ENCODE peak calls at places on chromosomes 7 and 10, in five cellular contexts. One of them, this sample, is unnamed.

GRCh38 chr7:24826662-24827020 is 69.4 kb upstream of the GSDME start:
- DNase-seq in A673: no peak
- DNase-seq in lower lobe of right lung: no peak
- DNase-seq in endodermal cell: no peak
- DNase-seq in fibroblast of the aortic adventitia: no peak
- DNase-seq in this sample: no peak

GRCh38 chr7:106659369-106659962 is 1.5 kb downstream of the CCDC71L start:
- DNase-seq in A673: peak
- DNase-seq in lower lobe of right lung: no peak
- DNase-seq in endodermal cell: no peak
- DNase-seq in fibroblast of the aortic adventitia: peak
- DNase-seq in this sample: no peak

GRCh38 chr7:73633844-73634243 is 9.5 kb upstream of the MLXIPL start:
- DNase-seq in A673: no peak
- DNase-seq in lower lobe of right lung: no peak
- DNase-seq in endodermal cell: no peak
- DNase-seq in fibroblast of the aortic adventitia: no peak
- DNase-seq in this sample: no peak

GRCh38 chr7:50664461-50664922 is 99.3 kb upstream of the DDC start:
- DNase-seq in A673: no peak
- DNase-seq in lower lobe of right lung: no peak
- DNase-seq in endodermal cell: no peak
- DNase-seq in fibroblast of the aortic adventitia: peak
- DNase-seq in this sample: no peak

GRCh38 chr7:157701395-157701794 is 364.6 kb downstream of the DNAJB6 start:
- DNase-seq in A673: no peak
- DNase-seq in lower lobe of right lung: peak
- DNase-seq in endodermal cell: peak
- DNase-seq in fibroblast of the aortic adventitia: no peak
- DNase-seq in this sample: no peak

GRCh38 chr10:132637477-132638129 is 100.0 kb downstream of the INPP5A start:
- DNase-seq in A673: peak
- DNase-seq in lower lobe of right lung: no peak
- DNase-seq in endodermal cell: peak
- DNase-seq in fibroblast of the aortic adventitia: peak
- DNase-seq in this sample: no peak

GRCh38 chr10:81957976-81958375 is 83.0 kb downstream of the NRG3 start:
- DNase-seq in A673: no peak
- DNase-seq in lower lobe of right lung: no peak
- DNase-seq in endodermal cell: no peak
- DNase-seq in fibroblast of the aortic adventitia: no peak
- DNase-seq in this sample: no peak

GRCh38 chr7:6359021-6359420 is 86.6 kb upstream of the CYTH3 start:
- DNase-seq in A673: peak
- DNase-seq in lower lobe of right lung: no peak
- DNase-seq in endodermal cell: no peak
- DNase-seq in fibroblast of the aortic adventitia: no peak
- DNase-seq in this sample: no peak

GRCh38 chr7:732094-732541 is 5.0 kb upstream of the PRKAR1B start:
- DNase-seq in A673: no peak
- DNase-seq in lower lobe of right lung: peak
- DNase-seq in endodermal cell: peak
- DNase-seq in fibroblast of the aortic adventitia: no peak
- DNase-seq in this sample: peak
- TF ChIP-seq CTCF in A673: no peak
- TF ChIP-seq CTCF in lower lobe of right lung: peak
- TF ChIP-seq CTCF in endodermal cell: peak
- TF ChIP-seq CTCF in fibroblast of the aortic adventitia: no peak
- TF ChIP-seq CTCF in this sample: peak

DNA sequence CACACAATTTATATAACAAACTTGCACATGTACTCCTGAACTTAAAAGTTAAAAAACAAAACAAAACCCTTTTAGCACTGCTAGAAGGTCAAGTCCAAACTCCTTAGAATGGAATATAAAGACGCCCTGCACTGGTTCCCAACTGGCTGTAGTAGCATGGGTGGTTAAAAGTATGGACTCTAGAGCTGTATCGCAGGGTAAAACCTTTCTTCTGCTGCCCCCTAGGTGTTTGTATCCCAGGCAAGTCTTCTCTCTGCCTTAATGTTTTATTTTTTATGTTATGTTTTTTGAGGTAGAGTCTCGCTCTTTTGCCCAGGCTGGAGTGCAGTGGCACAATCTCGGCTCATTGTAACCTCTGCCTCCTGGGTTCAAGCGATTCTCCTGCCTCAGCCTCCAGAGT is 35.2 kb downstream of the LSMEM1 start:
- DNase-seq in A673: no peak
- DNase-seq in lower lobe of right lung: no peak
- DNase-seq in endodermal cell: peak
- DNase-seq in fibroblast of the aortic adventitia: peak
- DNase-seq in this sample: no peak
- TF ChIP-seq CTCF in A673: no peak
- TF ChIP-seq CTCF in lower lobe of right lung: no peak
- TF ChIP-seq CTCF in endodermal cell: peak
- TF ChIP-seq CTCF in fibroblast of the aortic adventitia: no peak
- TF ChIP-seq CTCF in this sample: peak

DNA sequence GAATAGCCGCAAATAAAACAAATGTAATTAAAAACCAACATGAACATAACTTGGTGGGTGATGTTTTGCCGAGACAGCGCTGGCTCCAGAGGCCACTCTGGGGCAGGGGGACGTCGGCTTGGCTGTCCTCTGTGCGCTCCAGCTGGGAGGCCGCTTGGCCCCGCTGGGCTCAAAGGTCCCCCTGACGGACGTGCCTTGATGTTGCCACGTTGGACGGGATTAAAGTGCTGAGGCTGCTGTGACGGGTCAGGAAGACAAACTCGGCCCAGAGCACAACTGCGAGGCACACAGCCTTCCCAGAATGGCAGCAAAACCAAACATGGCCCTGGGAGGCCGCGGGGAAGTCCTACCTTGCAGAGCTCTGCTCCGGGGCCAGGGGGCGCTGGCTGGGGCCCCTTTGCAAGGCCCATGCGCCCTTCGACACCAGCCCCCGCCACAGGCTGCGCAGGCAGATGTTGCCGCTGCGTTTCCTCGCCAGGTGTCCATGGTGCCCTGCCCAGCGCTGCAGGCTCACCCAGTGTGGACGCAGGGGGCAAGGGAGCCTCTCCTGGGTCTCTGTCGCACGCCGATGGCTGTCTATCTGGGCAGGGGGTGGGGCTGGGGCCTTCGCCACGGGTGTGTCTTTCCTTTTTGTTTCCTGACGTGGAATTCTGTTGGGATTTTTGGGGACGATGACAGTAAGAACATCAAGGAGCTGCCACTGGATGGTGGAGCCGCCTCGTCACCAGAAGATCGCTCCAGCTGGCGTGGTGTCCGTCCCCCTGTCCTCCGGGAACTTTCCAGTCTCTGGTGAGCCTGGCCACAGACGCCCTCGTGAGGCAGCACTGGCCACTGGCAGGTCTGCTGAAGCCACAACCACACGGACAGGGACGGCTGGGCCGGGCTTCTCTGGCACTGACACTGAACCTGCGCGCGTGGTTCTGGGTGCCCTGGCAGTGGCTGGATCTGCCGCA is 99.6 kb upstream of the DIP2C start:
- DNase-seq in A673: no peak
- DNase-seq in lower lobe of right lung: peak
- DNase-seq in endodermal cell: peak
- DNase-seq in fibroblast of the aortic adventitia: peak
- DNase-seq in this sample: peak
- TF ChIP-seq CTCF in A673: no peak
- TF ChIP-seq CTCF in lower lobe of right lung: peak
- TF ChIP-seq CTCF in endodermal cell: peak
- TF ChIP-seq CTCF in fibroblast of the aortic adventitia: peak
- TF ChIP-seq CTCF in this sample: peak

GRCh38 chr7:112965506-112965905 is 121.1 kb downstream of the GPR85 start:
- DNase-seq in A673: no peak
- DNase-seq in lower lobe of right lung: no peak
- DNase-seq in endodermal cell: no peak
- DNase-seq in fibroblast of the aortic adventitia: peak
- DNase-seq in this sample: no peak

GRCh38 chr7:112969946-112970345 is 116.7 kb downstream of the GPR85 start:
- DNase-seq in A673: no peak
- DNase-seq in lower lobe of right lung: no peak
- DNase-seq in endodermal cell: no peak
- DNase-seq in fibroblast of the aortic adventitia: no peak
- DNase-seq in this sample: no peak

DNA sequence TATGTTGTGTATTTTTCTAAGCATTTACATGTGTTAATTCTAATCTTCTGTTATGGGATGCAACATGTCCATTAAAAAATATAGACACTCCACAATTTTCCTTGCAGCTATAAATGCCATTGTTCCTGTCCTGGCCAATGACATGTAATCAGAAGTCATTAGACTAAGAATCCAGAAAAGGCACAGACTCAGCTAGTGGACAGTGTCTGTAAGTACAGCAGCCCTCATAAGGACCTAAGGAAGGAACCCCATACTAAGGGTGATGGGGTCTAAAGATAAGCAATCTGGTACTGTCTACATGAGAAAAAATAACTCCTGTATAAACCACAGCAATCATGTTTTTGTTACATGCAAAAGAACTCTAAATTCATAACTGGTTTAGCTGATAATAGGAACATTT is 115.9 kb downstream of the GPR85 start:
- DNase-seq in A673: peak
- DNase-seq in lower lobe of right lung: no peak
- DNase-seq in endodermal cell: no peak
- DNase-seq in fibroblast of the aortic adventitia: no peak
- DNase-seq in this sample: no peak
- TF ChIP-seq CTCF in A673: no peak
- TF ChIP-seq CTCF in lower lobe of right lung: no peak
- TF ChIP-seq CTCF in endodermal cell: peak
- TF ChIP-seq CTCF in fibroblast of the aortic adventitia: peak
- TF ChIP-seq CTCF in this sample: peak

DNA sequence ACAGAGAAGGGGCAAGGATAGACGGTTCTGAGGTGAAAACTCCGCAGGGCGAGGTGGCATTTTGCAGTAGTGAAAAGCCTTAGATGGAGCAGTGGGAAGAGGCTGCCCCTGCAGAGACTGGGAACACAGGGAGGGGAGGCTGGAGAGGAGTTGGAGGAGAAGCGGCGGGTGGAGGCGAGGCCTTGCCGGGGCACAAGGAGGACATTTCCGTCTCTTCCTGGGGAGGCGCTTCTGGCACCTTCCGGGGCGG is 42.6 kb downstream of the LDB3 start:
- DNase-seq in A673: no peak
- DNase-seq in lower lobe of right lung: no peak
- DNase-seq in endodermal cell: no peak
- DNase-seq in fibroblast of the aortic adventitia: no peak
- DNase-seq in this sample: no peak
- TF ChIP-seq CTCF in A673: no peak
- TF ChIP-seq CTCF in lower lobe of right lung: peak
- TF ChIP-seq CTCF in endodermal cell: no peak
- TF ChIP-seq CTCF in fibroblast of the aortic adventitia: no peak
- TF ChIP-seq CTCF in this sample: no peak

GRCh38 chr10:69570050-69570816 is 3.0 kb downstream of the NEUROG3 start:
- DNase-seq in A673: no peak
- DNase-seq in lower lobe of right lung: no peak
- DNase-seq in endodermal cell: peak
- DNase-seq in fibroblast of the aortic adventitia: no peak
- DNase-seq in this sample: no peak
- TF ChIP-seq CTCF in A673: no peak
- TF ChIP-seq CTCF in lower lobe of right lung: no peak
- TF ChIP-seq CTCF in endodermal cell: no peak
- TF ChIP-seq CTCF in fibroblast of the aortic adventitia: no peak
- TF ChIP-seq CTCF in this sample: no peak

GRCh38 chr7:94512735-94513564 is 3.3 kb downstream of the CASD1 start:
- DNase-seq in A673: no peak
- DNase-seq in lower lobe of right lung: no peak
- DNase-seq in endodermal cell: no peak
- DNase-seq in fibroblast of the aortic adventitia: no peak
- DNase-seq in this sample: no peak

GRCh38 chr7:94511763-94512162 is 2.2 kb downstream of the CASD1 start:
- DNase-seq in A673: no peak
- DNase-seq in lower lobe of right lung: no peak
- DNase-seq in endodermal cell: no peak
- DNase-seq in fibroblast of the aortic adventitia: peak
- DNase-seq in this sample: no peak

GRCh38 chr7:94514917-94515316 is 5.3 kb downstream of the CASD1 start:
- DNase-seq in A673: no peak
- DNase-seq in lower lobe of right lung: no peak
- DNase-seq in endodermal cell: no peak
- DNase-seq in fibroblast of the aortic adventitia: no peak
- DNase-seq in this sample: no peak

GRCh38 chr7:94513565-94513860 is 3.9 kb downstream of the CASD1 start:
- DNase-seq in A673: peak
- DNase-seq in lower lobe of right lung: no peak
- DNase-seq in endodermal cell: no peak
- DNase-seq in fibroblast of the aortic adventitia: peak
- DNase-seq in this sample: no peak

GRCh38 chr7:94514140-94514889 is 4.7 kb downstream of the CASD1 start:
- DNase-seq in A673: no peak
- DNase-seq in lower lobe of right lung: no peak
- DNase-seq in endodermal cell: no peak
- DNase-seq in fibroblast of the aortic adventitia: no peak
- DNase-seq in this sample: no peak
- TF ChIP-seq CTCF in A673: no peak
- TF ChIP-seq CTCF in lower lobe of right lung: no peak
- TF ChIP-seq CTCF in endodermal cell: no peak
- TF ChIP-seq CTCF in fibroblast of the aortic adventitia: no peak
- TF ChIP-seq CTCF in this sample: no peak

DNA sequence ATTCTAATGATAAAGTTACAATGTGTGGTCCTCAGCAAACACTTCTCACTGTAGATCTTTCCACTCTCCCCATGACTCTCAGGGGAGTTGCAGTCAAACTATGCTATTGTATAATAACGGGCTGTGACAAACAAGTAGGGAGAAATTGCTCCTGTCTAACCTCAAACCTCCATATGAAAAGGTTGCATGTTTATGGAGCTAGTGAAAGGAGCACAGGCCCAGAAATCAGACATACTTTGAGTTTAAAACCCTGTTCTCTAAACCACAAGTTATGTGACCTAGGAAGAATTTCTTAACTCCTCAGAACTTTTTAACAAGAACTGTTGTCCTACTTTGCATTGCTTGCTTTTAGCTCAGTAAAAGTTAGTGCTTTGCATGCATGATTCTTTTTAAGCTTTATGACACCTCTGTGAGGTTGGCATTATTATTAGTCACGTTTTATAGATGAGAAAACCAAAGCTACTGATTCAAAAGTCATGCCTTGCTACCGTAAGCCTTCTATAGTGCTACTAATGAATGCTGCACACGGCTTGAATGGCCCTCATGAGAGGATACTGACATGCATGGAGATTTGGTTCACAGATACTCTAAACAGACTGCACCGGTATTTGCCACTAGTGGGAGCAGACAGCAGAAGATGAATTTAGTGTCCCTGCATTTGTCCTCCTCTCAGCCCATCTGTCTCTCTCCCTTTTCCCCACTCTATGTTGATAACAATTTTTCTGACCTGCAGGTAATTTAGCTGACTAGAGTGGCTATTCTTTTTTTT is 129.5 kb upstream of the PCGF5 start:
- DNase-seq in A673: peak
- DNase-seq in lower lobe of right lung: no peak
- DNase-seq in endodermal cell: no peak
- DNase-seq in fibroblast of the aortic adventitia: peak
- DNase-seq in this sample: no peak
- TF ChIP-seq CTCF in A673: peak
- TF ChIP-seq CTCF in lower lobe of right lung: no peak
- TF ChIP-seq CTCF in endodermal cell: peak
- TF ChIP-seq CTCF in fibroblast of the aortic adventitia: peak
- TF ChIP-seq CTCF in this sample: peak

GRCh38 chr10:91745086-91745831 is 53.0 kb upstream of the TNKS2 start:
- DNase-seq in A673: peak
- DNase-seq in lower lobe of right lung: no peak
- DNase-seq in endodermal cell: peak
- DNase-seq in fibroblast of the aortic adventitia: peak
- DNase-seq in this sample: no peak
- TF ChIP-seq CTCF in A673: peak
- TF ChIP-seq CTCF in lower lobe of right lung: no peak
- TF ChIP-seq CTCF in endodermal cell: peak
- TF ChIP-seq CTCF in fibroblast of the aortic adventitia: peak
- TF ChIP-seq CTCF in this sample: peak